ENCODE peak calls at places on chromosomes 6 and 20, in six cellular contexts. A, U, Z, X, L and F are unnamed samples.

GRCh38 chr6:145086197-145086596 is 649.1 kb downstream of the EPM2A start:
- DNase-seq in X (no peak), U (no peak), Z (no peak), A (peak; percentile 59), L (no peak), F (no peak)

GRCh38 chr20:19876828-19877227 is 118.8 kb downstream of the RIN2 start:
- DNase-seq in X (no peak), A (no peak), U (no peak), Z (no peak), L (no peak), F (no peak)

GRCh38 chr6:22381810-22382512 is 85.1 kb upstream of the PRL start:
- DNase-seq in Z (no peak), X (no peak), L (no peak), A (no peak), U (no peak), F (no peak)

GRCh38 chr20:51571470-51571794 is 28.9 kb upstream of the NFATC2 start:
- DNase-seq in A (no peak), Z (no peak), X (no peak), L (no peak), U (no peak), F (no peak)

GRCh38 chr6:158560787-158561246 is 926 bp downstream of the TMEM181 start:
- DNase-seq in L (no peak), X (peak; percentile 58), A (no peak), Z (peak; percentile 12), U (peak; percentile 54), F (no peak)

GRCh38 chr6:127484207-127484858 is 25.1 kb upstream of the KIAA0408 start:
- DNase-seq in Z (peak; percentile 75), X (no peak), A (peak; percentile 61), U (no peak), L (no peak), F (no peak)

GRCh38 chr6:138035070-138035469 is 72.1 kb downstream of the PERP start:
- DNase-seq in U (no peak), L (peak; percentile 90), Z (peak; percentile 21), A (no peak), X (no peak), F (no peak)

GRCh38 chr6:46637145-46637544 is 15.5 kb downstream of the CYP39A1 start:
- DNase-seq in L (peak; percentile 60), Z (peak; percentile 76), A (no peak), X (no peak), U (no peak), F (no peak)

GRCh38 chr6:138272543-138273305 is 54.4 kb upstream of the PBOV1 start:
- DNase-seq in L (no peak), U (no peak), A (peak; percentile 30), Z (no peak), X (no peak), F (no peak)

GRCh38 chr20:17633221-17633849 is 48.7 kb downstream of the RRBP1 start:
- DNase-seq in U (no peak), L (no peak), Z (no peak), A (no peak), X (no peak), F (no peak)

GRCh38 chr6:56915832-56916231 is 39.1 kb upstream of the BEND6 start:
- DNase-seq in U (no peak), X (no peak), Z (no peak), L (no peak), A (no peak), F (no peak)

GRCh38 chr20:23461180-23461579 is 8.5 kb upstream of the CST11 start:
- DNase-seq in A (no peak), X (no peak), L (no peak), U (no peak), Z (no peak), F (no peak)

GRCh38 chr6:54194067-54194466 is 82.8 kb downstream of the MLIP start:
- DNase-seq in A (peak; percentile 37), U (no peak), Z (peak; percentile 52), L (no peak), X (no peak), F (peak; percentile 12)

GRCh38 chr20:38875170-38875993 is 50.8 kb upstream of the FAM83D start:
- DNase-seq in Z (no peak), A (no peak), X (no peak), U (no peak), L (no peak), F (no peak)

GRCh38 chr20:5822569-5822968 is 72.4 kb downstream of the SHLD1 start:
- DNase-seq in U (no peak), X (no peak), Z (no peak), A (no peak), L (no peak), F (no peak)

GRCh38 chr6:163983601-163984445 is 569.3 kb downstream of the QKI start:
- DNase-seq in X (no peak), U (no peak), L (no peak), Z (no peak), A (no peak), F (no peak)

GRCh38 chr6:35083507-35083906 is 57.6 kb downstream of the TCP11 start:
- DNase-seq in U (no peak), A (no peak), Z (no peak), L (no peak), X (no peak), F (no peak)

GRCh38 chr6:131107166-131107565 is 28.1 kb upstream of the AKAP7 start:
- DNase-seq in L (no peak), Z (peak; percentile 30), A (peak; percentile 78), X (no peak), U (no peak), F (peak; percentile 47)

GRCh38 chr6:131117866-131118265 is 17.4 kb upstream of the AKAP7 start:
- DNase-seq in A (no peak), X (no peak), L (no peak), U (no peak), Z (no peak), F (no peak)

GRCh38 chr6:131116321-131116720 is 18.9 kb upstream of the AKAP7 start:
- DNase-seq in A (no peak), Z (no peak), X (no peak), U (no peak), L (no peak), F (no peak)

GRCh38 chr6:131116755-131117360 is 18.4 kb upstream of the AKAP7 start:
- DNase-seq in A (peak; percentile 42), U (no peak), Z (peak; percentile 76), L (no peak), X (no peak), F (no peak)

GRCh38 chr6:131112252-131112651 is 23.0 kb upstream of the AKAP7 start:
- DNase-seq in X (no peak), L (no peak), U (no peak), A (no peak), Z (no peak), F (no peak)
- TF ChIP-seq CTCF in X (no peak), L (no peak), U (no peak), A (no peak), Z (no peak), F (no peak)

GRCh38 chr20:63365601-63366509 is 4.7 kb upstream of the CHRNA4 start:
- DNase-seq in Z (no peak), U (no peak), A (no peak), L (no peak), X (no peak), F (no peak)
- H3K4me3 ChIP-seq in Z (no peak overlapping the region), U (no peak overlapping the region), A (no peak overlapping the region), L (no peak overlapping the region), X (no peak overlapping the region), F (no peak overlapping the region)

DNA sequence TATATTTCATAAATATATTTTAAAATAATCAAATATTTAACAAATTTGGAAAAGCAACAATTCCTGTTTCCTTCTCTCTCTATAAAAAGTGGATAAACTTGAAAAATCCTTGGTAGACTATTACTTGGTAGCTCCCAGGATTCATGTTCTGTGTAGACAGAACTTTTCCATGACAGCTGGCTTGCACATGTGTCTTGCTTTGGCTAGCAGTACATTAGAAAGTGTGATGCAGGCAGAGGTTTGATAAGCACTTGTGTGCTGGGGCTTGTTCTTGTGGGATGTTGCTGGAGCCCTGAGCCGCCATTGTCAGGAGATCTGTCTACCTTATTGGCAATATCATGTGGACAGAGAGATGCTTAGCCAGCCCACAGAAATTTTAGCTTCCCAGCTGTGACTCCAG is 327.2 kb downstream of the CDKAL1 start:
- DNase-seq in L (no peak), Z (no peak), X (no peak), U (no peak), A (no peak), F (no peak)
- TF ChIP-seq CTCF in L (no peak), Z (no peak), X (no peak), U (no peak), A (no peak), F (no peak)

DNA sequence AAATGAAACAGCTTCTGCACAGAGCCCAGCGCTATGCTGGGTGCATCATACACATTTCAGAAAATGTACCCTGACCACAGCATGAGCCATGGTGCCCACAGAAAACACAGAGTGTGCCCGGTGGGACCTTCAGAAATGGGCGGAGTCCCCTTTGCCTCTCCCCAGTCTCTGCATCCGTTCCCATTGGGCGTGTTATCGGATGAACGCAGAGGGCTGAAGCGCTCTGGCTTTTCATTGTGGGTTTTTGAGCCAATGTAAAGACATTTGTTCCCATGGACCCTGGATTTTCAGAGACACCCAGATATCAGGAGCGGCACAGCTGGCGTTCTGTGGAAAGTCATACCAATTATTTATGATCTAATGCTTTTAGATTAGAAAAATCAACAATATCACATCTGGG is 99.8 kb downstream of the DACT2 start:
- DNase-seq in Z (no peak), X (no peak), A (no peak), U (no peak), L (no peak), F (no peak)
- H3K4me3 ChIP-seq in Z (no peak overlapping the region), X (no peak overlapping the region), A (no peak overlapping the region), U (no peak overlapping the region), L (no peak overlapping the region), F (no peak overlapping the region)